ENCODE peak calls at places on chromosomes 16 and 17, in eight cellular contexts. One of them, this sample, is unnamed.

GRCh38 chr16:57979006-57979585 is 8.2 kb upstream of the CNGB1 start:
- DNase-seq in tibial artery: no peak
- DNase-seq in cardiac fibroblast: no peak
- DNase-seq in NCI-H1694: no peak
- DNase-seq in iris pigment epithelial cell: no peak
- DNase-seq in cortex of kidney: no peak
- DNase-seq in stimulated activated CD8-positive, alpha-beta memory T cell treated with anti-CD3 and anti-CD28 coated beads, Interleukin-4, amount 100 ng/mL, for 24 hours: no peak
- DNase-seq in CD4-positive, alpha-beta T cell: no peak
- DNase-seq in this sample: no peak

GRCh38 chr16:47519543-47519942 is 58.4 kb downstream of the PHKB start:
- DNase-seq in stimulated activated CD8-positive, alpha-beta memory T cell treated with anti-CD3 and anti-CD28 coated beads, Interleukin-4, amount 100 ng/mL, for 24 hours: no peak
- DNase-seq in iris pigment epithelial cell: no peak
- DNase-seq in CD4-positive, alpha-beta T cell: no peak
- DNase-seq in cortex of kidney: no peak
- DNase-seq in NCI-H1694: no peak
- DNase-seq in cardiac fibroblast: peak; percentile 4
- DNase-seq in tibial artery: no peak
- DNase-seq in this sample: no peak

GRCh38 chr17:61486135-61487120 is 34.2 kb downstream of the TBX4 start:
- DNase-seq in CD4-positive, alpha-beta T cell: no peak
- DNase-seq in cardiac fibroblast: no peak
- DNase-seq in NCI-H1694: no peak
- DNase-seq in stimulated activated CD8-positive, alpha-beta memory T cell treated with anti-CD3 and anti-CD28 coated beads, Interleukin-4, amount 100 ng/mL, for 24 hours: no peak
- DNase-seq in tibial artery: no peak
- DNase-seq in cortex of kidney: no peak
- DNase-seq in iris pigment epithelial cell: no peak
- DNase-seq in this sample: no peak

GRCh38 chr16:3015865-3016521 is 2.0 kb downstream of the CLDN6 start:
- DNase-seq in iris pigment epithelial cell: no peak
- DNase-seq in stimulated activated CD8-positive, alpha-beta memory T cell treated with anti-CD3 and anti-CD28 coated beads, Interleukin-4, amount 100 ng/mL, for 24 hours: no peak
- DNase-seq in cardiac fibroblast: no peak
- DNase-seq in tibial artery: no peak
- DNase-seq in CD4-positive, alpha-beta T cell: no peak
- DNase-seq in NCI-H1694: no peak
- DNase-seq in cortex of kidney: no peak
- DNase-seq in this sample: no peak

GRCh38 chr17:76567634-76568432 is 17.8 kb downstream of the ST6GALNAC2 start:
- DNase-seq in iris pigment epithelial cell: no peak
- DNase-seq in cardiac fibroblast: no peak
- DNase-seq in cortex of kidney: no peak
- DNase-seq in tibial artery: no peak
- DNase-seq in stimulated activated CD8-positive, alpha-beta memory T cell treated with anti-CD3 and anti-CD28 coated beads, Interleukin-4, amount 100 ng/mL, for 24 hours: no peak
- DNase-seq in CD4-positive, alpha-beta T cell: no peak
- DNase-seq in NCI-H1694: no peak
- DNase-seq in this sample: no peak

GRCh38 chr16:7351572-7351971 is 18.9 kb downstream of the RBFOX1 start:
- DNase-seq in CD4-positive, alpha-beta T cell: no peak
- DNase-seq in stimulated activated CD8-positive, alpha-beta memory T cell treated with anti-CD3 and anti-CD28 coated beads, Interleukin-4, amount 100 ng/mL, for 24 hours: no peak
- DNase-seq in iris pigment epithelial cell: no peak
- DNase-seq in NCI-H1694: peak; percentile 70
- DNase-seq in cardiac fibroblast: no peak
- DNase-seq in cortex of kidney: no peak
- DNase-seq in tibial artery: no peak
- DNase-seq in this sample: no peak

GRCh38 chr16:9965079-9965478 is 217.1 kb downstream of the GRIN2A start:
- DNase-seq in cortex of kidney: no peak
- DNase-seq in iris pigment epithelial cell: no peak
- DNase-seq in NCI-H1694: no peak
- DNase-seq in CD4-positive, alpha-beta T cell: no peak
- DNase-seq in tibial artery: no peak
- DNase-seq in stimulated activated CD8-positive, alpha-beta memory T cell treated with anti-CD3 and anti-CD28 coated beads, Interleukin-4, amount 100 ng/mL, for 24 hours: no peak
- DNase-seq in cardiac fibroblast: no peak
- DNase-seq in this sample: no peak

GRCh38 chr17:81245024-81245664 is 6.0 kb downstream of the NDUFAF8 start:
- DNase-seq in cardiac fibroblast: no peak
- DNase-seq in NCI-H1694: no peak
- DNase-seq in iris pigment epithelial cell: no peak
- DNase-seq in stimulated activated CD8-positive, alpha-beta memory T cell treated with anti-CD3 and anti-CD28 coated beads, Interleukin-4, amount 100 ng/mL, for 24 hours: no peak
- DNase-seq in tibial artery: no peak
- DNase-seq in CD4-positive, alpha-beta T cell: no peak
- DNase-seq in cortex of kidney: no peak
- DNase-seq in this sample: no peak

GRCh38 chr16:86288716-86289294 is 221.5 kb upstream of the FOXF1 start:
- DNase-seq in CD4-positive, alpha-beta T cell: no peak
- DNase-seq in tibial artery: no peak
- DNase-seq in stimulated activated CD8-positive, alpha-beta memory T cell treated with anti-CD3 and anti-CD28 coated beads, Interleukin-4, amount 100 ng/mL, for 24 hours: no peak
- DNase-seq in NCI-H1694: no peak
- DNase-seq in cortex of kidney: no peak
- DNase-seq in iris pigment epithelial cell: no peak
- DNase-seq in cardiac fibroblast: no peak
- DNase-seq in this sample: no peak

GRCh38 chr16:78676351-78676750 is 576.9 kb downstream of the WWOX start:
- DNase-seq in CD4-positive, alpha-beta T cell: no peak
- DNase-seq in cardiac fibroblast: no peak
- DNase-seq in tibial artery: no peak
- DNase-seq in stimulated activated CD8-positive, alpha-beta memory T cell treated with anti-CD3 and anti-CD28 coated beads, Interleukin-4, amount 100 ng/mL, for 24 hours: no peak
- DNase-seq in iris pigment epithelial cell: no peak
- DNase-seq in cortex of kidney: no peak
- DNase-seq in NCI-H1694: no peak
- DNase-seq in this sample: no peak

GRCh38 chr17:50872710-50873424 is 6.7 kb upstream of the TOB1 start:
- DNase-seq in CD4-positive, alpha-beta T cell: peak; percentile 47
- DNase-seq in stimulated activated CD8-positive, alpha-beta memory T cell treated with anti-CD3 and anti-CD28 coated beads, Interleukin-4, amount 100 ng/mL, for 24 hours: peak; percentile 26
- DNase-seq in NCI-H1694: no peak
- DNase-seq in cortex of kidney: no peak
- DNase-seq in iris pigment epithelial cell: peak; percentile 16
- DNase-seq in cardiac fibroblast: peak; percentile 75
- DNase-seq in tibial artery: peak; percentile 39
- DNase-seq in this sample: peak; percentile 76

GRCh38 chr16:22141746-22142145 is 20.6 kb upstream of the SDR42E2 start:
- DNase-seq in cortex of kidney: no peak
- DNase-seq in cardiac fibroblast: peak; percentile 8
- DNase-seq in iris pigment epithelial cell: peak; percentile 40
- DNase-seq in stimulated activated CD8-positive, alpha-beta memory T cell treated with anti-CD3 and anti-CD28 coated beads, Interleukin-4, amount 100 ng/mL, for 24 hours: no peak
- DNase-seq in NCI-H1694: no peak
- DNase-seq in CD4-positive, alpha-beta T cell: no peak
- DNase-seq in tibial artery: no peak
- DNase-seq in this sample: no peak

GRCh38 chr17:13222931-13223330 is 205.1 kb upstream of the ELAC2 start:
- DNase-seq in tibial artery: no peak
- DNase-seq in iris pigment epithelial cell: no peak
- DNase-seq in cardiac fibroblast: no peak
- DNase-seq in stimulated activated CD8-positive, alpha-beta memory T cell treated with anti-CD3 and anti-CD28 coated beads, Interleukin-4, amount 100 ng/mL, for 24 hours: no peak
- DNase-seq in CD4-positive, alpha-beta T cell: no peak
- DNase-seq in NCI-H1694: no peak
- DNase-seq in cortex of kidney: no peak
- DNase-seq in this sample: no peak

GRCh38 chr16:17070882-17071592 is 399.7 kb downstream of the XYLT1 start:
- DNase-seq in NCI-H1694: peak; percentile 30
- DNase-seq in stimulated activated CD8-positive, alpha-beta memory T cell treated with anti-CD3 and anti-CD28 coated beads, Interleukin-4, amount 100 ng/mL, for 24 hours: peak; percentile 71
- DNase-seq in cortex of kidney: no peak
- DNase-seq in cardiac fibroblast: no peak
- DNase-seq in CD4-positive, alpha-beta T cell: peak; percentile 73
- DNase-seq in iris pigment epithelial cell: no peak
- DNase-seq in tibial artery: peak; percentile 35
- DNase-seq in this sample: no peak

GRCh38 chr17:36674278-36674650 is 72.9 kb downstream of the MRM1 start:
- DNase-seq in stimulated activated CD8-positive, alpha-beta memory T cell treated with anti-CD3 and anti-CD28 coated beads, Interleukin-4, amount 100 ng/mL, for 24 hours: peak; percentile 9
- DNase-seq in tibial artery: no peak
- DNase-seq in cardiac fibroblast: no peak
- DNase-seq in CD4-positive, alpha-beta T cell: peak; percentile 45
- DNase-seq in cortex of kidney: no peak
- DNase-seq in iris pigment epithelial cell: no peak
- DNase-seq in NCI-H1694: no peak
- DNase-seq in this sample: no peak

GRCh38 chr17:40862985-40863733 is 3.9 kb downstream of the KRT12 start:
- DNase-seq in stimulated activated CD8-positive, alpha-beta memory T cell treated with anti-CD3 and anti-CD28 coated beads, Interleukin-4, amount 100 ng/mL, for 24 hours: no peak
- DNase-seq in tibial artery: no peak
- DNase-seq in CD4-positive, alpha-beta T cell: no peak
- DNase-seq in cortex of kidney: no peak
- DNase-seq in cardiac fibroblast: peak; percentile 5
- DNase-seq in NCI-H1694: no peak
- DNase-seq in iris pigment epithelial cell: no peak
- DNase-seq in this sample: no peak

GRCh38 chr16:15518412-15519351 is 84.3 kb downstream of the BMERB1 start:
- DNase-seq in iris pigment epithelial cell: peak; percentile 27
- DNase-seq in CD4-positive, alpha-beta T cell: no peak
- DNase-seq in cortex of kidney: no peak
- DNase-seq in cardiac fibroblast: peak; percentile 94
- DNase-seq in tibial artery: peak; percentile 63
- DNase-seq in stimulated activated CD8-positive, alpha-beta memory T cell treated with anti-CD3 and anti-CD28 coated beads, Interleukin-4, amount 100 ng/mL, for 24 hours: no peak
- DNase-seq in NCI-H1694: no peak
- DNase-seq in this sample: peak; percentile 91

GRCh38 chr17:73586153-73586906 is 57.9 kb downstream of the SDK2 start:
- DNase-seq in stimulated activated CD8-positive, alpha-beta memory T cell treated with anti-CD3 and anti-CD28 coated beads, Interleukin-4, amount 100 ng/mL, for 24 hours: no peak
- DNase-seq in tibial artery: no peak
- DNase-seq in cardiac fibroblast: no peak
- DNase-seq in NCI-H1694: no peak
- DNase-seq in CD4-positive, alpha-beta T cell: no peak
- DNase-seq in cortex of kidney: no peak
- DNase-seq in iris pigment epithelial cell: no peak
- DNase-seq in this sample: no peak

GRCh38 chr17:2239882-2240430 is 63.6 kb downstream of the SMG6 start:
- DNase-seq in iris pigment epithelial cell: peak; percentile 97
- DNase-seq in NCI-H1694: no peak
- DNase-seq in cardiac fibroblast: peak; percentile 83
- DNase-seq in CD4-positive, alpha-beta T cell: peak; percentile 14
- DNase-seq in stimulated activated CD8-positive, alpha-beta memory T cell treated with anti-CD3 and anti-CD28 coated beads, Interleukin-4, amount 100 ng/mL, for 24 hours: no peak
- DNase-seq in cortex of kidney: no peak
- DNase-seq in tibial artery: peak; percentile 79
- DNase-seq in this sample: no peak

GRCh38 chr17:79131701-79132100 is 57.1 kb downstream of the ENGASE start:
- DNase-seq in tibial artery: no peak
- DNase-seq in cortex of kidney: no peak
- DNase-seq in stimulated activated CD8-positive, alpha-beta memory T cell treated with anti-CD3 and anti-CD28 coated beads, Interleukin-4, amount 100 ng/mL, for 24 hours: no peak
- DNase-seq in iris pigment epithelial cell: no peak
- DNase-seq in cardiac fibroblast: no peak
- DNase-seq in NCI-H1694: no peak
- DNase-seq in CD4-positive, alpha-beta T cell: no peak
- DNase-seq in this sample: no peak

GRCh38 chr17:43398724-43399595 is at the start of gene ARL4D:
- DNase-seq in NCI-H1694: peak; percentile 78
- DNase-seq in stimulated activated CD8-positive, alpha-beta memory T cell treated with anti-CD3 and anti-CD28 coated beads, Interleukin-4, amount 100 ng/mL, for 24 hours: peak; percentile 74
- DNase-seq in cortex of kidney: no peak
- DNase-seq in CD4-positive, alpha-beta T cell: peak; percentile 76
- DNase-seq in iris pigment epithelial cell: peak; percentile 64
- DNase-seq in cardiac fibroblast: peak; percentile 86
- DNase-seq in tibial artery: peak; percentile 92
- DNase-seq in this sample: no peak

GRCh38 chr17:51351890-51352289 is 91.5 kb downstream of the UTP18 start:
- DNase-seq in stimulated activated CD8-positive, alpha-beta memory T cell treated with anti-CD3 and anti-CD28 coated beads, Interleukin-4, amount 100 ng/mL, for 24 hours: no peak
- DNase-seq in cortex of kidney: no peak
- DNase-seq in cardiac fibroblast: peak; percentile 67
- DNase-seq in tibial artery: no peak
- DNase-seq in CD4-positive, alpha-beta T cell: no peak
- DNase-seq in NCI-H1694: no peak
- DNase-seq in iris pigment epithelial cell: peak; percentile 25
- DNase-seq in this sample: no peak

GRCh38 chr16:12675852-12676251 is 127.8 kb downstream of the CPPED1 start:
- DNase-seq in cortex of kidney: no peak
- DNase-seq in stimulated activated CD8-positive, alpha-beta memory T cell treated with anti-CD3 and anti-CD28 coated beads, Interleukin-4, amount 100 ng/mL, for 24 hours: no peak
- DNase-seq in cardiac fibroblast: peak; percentile 48
- DNase-seq in tibial artery: no peak
- DNase-seq in iris pigment epithelial cell: peak; percentile 92
- DNase-seq in CD4-positive, alpha-beta T cell: no peak
- DNase-seq in NCI-H1694: no peak
- DNase-seq in this sample: no peak

GRCh38 chr17:79317916-79318315 is 243.3 kb downstream of the ENGASE start:
- DNase-seq in NCI-H1694: no peak
- DNase-seq in stimulated activated CD8-positive, alpha-beta memory T cell treated with anti-CD3 and anti-CD28 coated beads, Interleukin-4, amount 100 ng/mL, for 24 hours: no peak
- DNase-seq in cardiac fibroblast: no peak
- DNase-seq in iris pigment epithelial cell: no peak
- DNase-seq in cortex of kidney: no peak
- DNase-seq in tibial artery: no peak
- DNase-seq in CD4-positive, alpha-beta T cell: no peak
- DNase-seq in this sample: no peak

GRCh38 chr17:70144260-70144846 is 25.0 kb upstream of the KCNJ2 start:
- DNase-seq in tibial artery: no peak
- DNase-seq in cardiac fibroblast: peak; percentile 56
- DNase-seq in stimulated activated CD8-positive, alpha-beta memory T cell treated with anti-CD3 and anti-CD28 coated beads, Interleukin-4, amount 100 ng/mL, for 24 hours: no peak
- DNase-seq in iris pigment epithelial cell: peak; percentile 49
- DNase-seq in NCI-H1694: no peak
- DNase-seq in cortex of kidney: no peak
- DNase-seq in CD4-positive, alpha-beta T cell: no peak
- DNase-seq in this sample: no peak

GRCh38 chr17:82820278-82821251 is 19.3 kb downstream of the ZNF750 start:
- DNase-seq in CD4-positive, alpha-beta T cell: no peak
- DNase-seq in tibial artery: no peak
- DNase-seq in cardiac fibroblast: no peak
- DNase-seq in iris pigment epithelial cell: no peak
- DNase-seq in stimulated activated CD8-positive, alpha-beta memory T cell treated with anti-CD3 and anti-CD28 coated beads, Interleukin-4, amount 100 ng/mL, for 24 hours: no peak
- DNase-seq in cortex of kidney: no peak
- DNase-seq in NCI-H1694: no peak
- DNase-seq in this sample: no peak

GRCh38 chr16:73747328-73747727 is 549.3 kb upstream of the PSMD7 start:
- DNase-seq in NCI-H1694: no peak
- DNase-seq in tibial artery: no peak
- DNase-seq in cortex of kidney: no peak
- DNase-seq in iris pigment epithelial cell: no peak
- DNase-seq in cardiac fibroblast: no peak
- DNase-seq in stimulated activated CD8-positive, alpha-beta memory T cell treated with anti-CD3 and anti-CD28 coated beads, Interleukin-4, amount 100 ng/mL, for 24 hours: no peak
- DNase-seq in CD4-positive, alpha-beta T cell: no peak
- DNase-seq in this sample: no peak

This sample was measured in vagina.